ENCODE peak calls at places on chromosomes 12 and 14, in nine cellular contexts. S is gastrocnemius medialis, F is lower leg skin, Q is IMR-90, L is heart left ventricle, M is Peyer's patch, X is tibial nerve, J is suprapubic skin, Z is transverse colon. P is an unnamed sample.

GRCh38 chr14:93073833-93074769 is 41.6 kb downstream of the ITPK1 start:
- DNase-seq in L (no peak), X (peak), S (peak), Q (peak), J (no peak), F (peak), M (peak), Z (no peak), P (no peak)

GRCh38 chr12:44774815-44775411 is 101.2 kb downstream of the NELL2 start:
- DNase-seq in Q (peak), X (peak), S (no peak), Z (peak), F (no peak), M (peak), J (no peak), L (peak), P (peak)

GRCh38 chr14:75088566-75089373 is 19.3 kb downstream of the ZC2HC1C start:
- DNase-seq in L (peak), S (no peak), Q (peak), F (peak), M (peak), X (peak), J (no peak), Z (peak), P (peak)

GRCh38 chr12:70849265-70849960 is 71.1 kb downstream of the PTPRR start:
- DNase-seq in S (no peak), M (no peak), Z (no peak), X (no peak), L (no peak), Q (peak), J (no peak), F (no peak), P (no peak)

GRCh38 chr12:1928439-1929121 is 10.1 kb upstream of the CACNA2D4 start:
- DNase-seq in F (no peak), L (no peak), S (no peak), Z (no peak), X (no peak), Q (no peak), J (peak), M (no peak), P (no peak)

GRCh38 chr12:100356646-100357223 is at the start of gene SLC17A8:
- DNase-seq in J (no peak), M (no peak), Q (no peak), X (no peak), Z (peak), S (no peak), F (no peak), L (no peak), P (no peak)

GRCh38 chr14:31543969-31544799 is 17.0 kb upstream of the NUBPL start:
- DNase-seq in Z (no peak), L (no peak), Q (peak), F (no peak), J (no peak), X (no peak), M (no peak), S (no peak), P (no peak)

GRCh38 chr12:211639-212382 is 2.1 kb downstream of the SLC6A12 start:
- DNase-seq in Z (no peak), Q (no peak), M (no peak), F (no peak), L (no peak), J (no peak), S (no peak), X (no peak), P (no peak)

GRCh38 chr14:97281741-97282140 is 484.6 kb downstream of the VRK1 start:
- DNase-seq in F (no peak), S (no peak), L (no peak), X (no peak), Z (no peak), M (no peak), J (no peak), Q (no peak), P (no peak)

GRCh38 chr12:115374480-115375187 is 690.7 kb upstream of the TBX3 start:
- DNase-seq in J (no peak), M (no peak), X (no peak), F (no peak), Z (no peak), S (no peak), L (no peak), Q (no peak), P (no peak)

GRCh38 chr12:109759595-109759994 is 46.0 kb downstream of the FAM222A start:
- DNase-seq in X (no peak), J (no peak), Z (peak), L (no peak), S (no peak), F (no peak), M (no peak), Q (no peak), P (no peak)

GRCh38 chr12:64066052-64066451 is 156.0 kb downstream of the KICS2 start:
- DNase-seq in S (no peak), L (no peak), Q (peak), Z (no peak), F (no peak), X (no peak), M (no peak), J (no peak), P (no peak)

GRCh38 chr14:101819251-101819990 is 57.9 kb downstream of the PPP2R5C start:
- DNase-seq in F (no peak), X (no peak), L (no peak), Q (no peak), J (no peak), Z (peak), M (peak), S (no peak), P (no peak)

GRCh38 chr12:58285551-58285950 is 344.2 kb downstream of the ATP23 start:
- DNase-seq in Z (no peak), J (no peak), L (no peak), S (no peak), F (no peak), Q (no peak), M (no peak), X (no peak), P (no peak)

GRCh38 chr14:32654106-32654505 is 284.6 kb upstream of the NPAS3 start:
- DNase-seq in J (no peak), M (no peak), L (no peak), Z (no peak), Q (no peak), S (no peak), X (no peak), F (no peak), P (no peak)

GRCh38 chr12:104456950-104457745 is 400 bp downstream of the CHST11 start:
- DNase-seq in M (peak), X (peak), S (peak), L (peak), Z (peak), F (peak), Q (peak), J (peak), P (peak)

GRCh38 chr12:78121969-78122610 is 291.4 kb downstream of the NAV3 start:
- DNase-seq in J (no peak), X (no peak), L (no peak), Z (no peak), M (no peak), F (no peak), Q (peak), S (no peak), P (no peak)

GRCh38 chr14:55129428-55130193 is 559 bp downstream of the LGALS3 start:
- DNase-seq in Q (peak), L (peak), J (peak), Z (peak), S (peak), F (peak), M (peak), X (peak), P (peak)
- TF ChIP-seq POLR2A in Q (peak), L (no peak), J (peak), Z (peak), S (no peak), F (no peak), M (no peak), X (no peak), P (no peak)

GRCh38 chr12:6177593-6178358 is 22.4 kb upstream of the CD9 start:
- DNase-seq in L (no peak), Z (no peak), F (no peak), J (no peak), X (no peak), Q (no peak), S (no peak), M (no peak), P (no peak)
- TF ChIP-seq POLR2A in L (no peak), Z (no peak), F (no peak), J (no peak), X (no peak), Q (no peak), S (no peak), M (no peak), P (no peak)

DNA sequence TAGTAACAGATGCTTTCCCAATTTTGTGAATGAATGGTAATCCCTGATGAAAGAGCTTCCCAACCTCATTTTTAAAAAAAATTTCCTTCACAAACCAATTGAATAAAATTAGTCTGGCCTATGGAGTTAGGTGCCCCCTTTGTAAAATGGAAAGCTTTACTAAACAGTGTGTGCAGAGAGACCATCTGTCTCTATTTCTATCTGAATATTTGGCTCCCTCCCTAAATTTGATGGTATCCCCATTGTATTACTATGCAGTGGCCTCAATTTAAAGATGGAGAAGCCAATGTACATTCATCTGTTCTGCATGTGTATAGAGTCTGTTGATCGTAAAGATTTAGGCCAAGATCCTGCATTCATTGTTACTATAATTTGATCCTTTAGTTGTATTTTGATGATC is 397.7 kb upstream of the RGS6 start:
- DNase-seq in L (no peak), F (no peak), M (no peak), J (no peak), S (no peak), Q (no peak), X (no peak), Z (no peak), P (no peak)
- TF ChIP-seq POLR2A in L (no peak), F (no peak), M (no peak), J (no peak), S (no peak), Q (no peak), X (no peak), Z (no peak), P (no peak)

DNA sequence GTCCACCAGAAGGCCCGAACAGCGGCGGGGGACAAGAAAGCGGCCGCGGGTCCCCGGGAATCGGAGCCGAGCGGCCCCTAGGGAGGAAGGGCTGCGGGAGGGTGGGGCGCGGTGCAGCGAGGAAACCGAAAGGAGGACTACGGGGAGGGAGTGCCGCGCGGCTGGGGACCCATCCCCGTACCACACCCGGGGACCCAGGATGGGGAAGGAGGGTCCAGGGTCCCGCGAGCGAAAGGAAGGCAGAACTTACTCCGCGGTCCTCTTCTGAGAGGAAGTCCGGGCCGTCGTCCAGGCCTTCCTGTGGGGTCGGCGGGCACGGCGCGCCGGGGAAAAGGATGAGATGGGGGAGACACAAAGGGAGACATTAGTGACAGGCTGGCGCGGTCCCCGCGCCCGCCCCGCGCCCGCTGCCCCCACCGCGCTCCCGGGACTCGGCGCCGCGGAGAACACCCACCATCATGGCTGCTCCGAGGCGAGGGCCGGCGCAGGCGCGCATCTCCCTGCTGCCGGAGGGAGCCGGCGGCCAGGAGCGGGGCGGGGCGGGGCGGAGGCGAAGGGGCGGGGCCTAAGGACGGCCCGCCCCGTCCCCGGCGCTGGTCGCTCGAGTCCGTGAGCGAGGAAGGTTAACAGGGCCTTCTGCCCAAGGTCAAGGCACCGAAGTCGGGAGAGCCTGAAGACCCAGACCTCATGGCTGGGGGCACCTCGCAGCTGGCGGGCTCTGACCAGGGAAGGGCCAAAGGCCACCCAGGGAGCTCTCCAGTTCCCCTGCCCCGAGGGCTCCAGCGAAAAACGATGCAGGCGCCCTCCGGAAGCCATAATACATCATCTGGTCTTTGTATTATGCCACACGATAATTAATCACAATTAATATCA is at the start of gene SNX6:
- DNase-seq in X (peak), S (peak), Z (peak), F (peak), Q (peak), M (peak), J (peak), L (peak), P (peak)
- TF ChIP-seq POLR2A in X (peak), S (peak), Z (peak), F (no peak), Q (peak), M (peak), J (peak), L (no peak), P (no peak)

DNA sequence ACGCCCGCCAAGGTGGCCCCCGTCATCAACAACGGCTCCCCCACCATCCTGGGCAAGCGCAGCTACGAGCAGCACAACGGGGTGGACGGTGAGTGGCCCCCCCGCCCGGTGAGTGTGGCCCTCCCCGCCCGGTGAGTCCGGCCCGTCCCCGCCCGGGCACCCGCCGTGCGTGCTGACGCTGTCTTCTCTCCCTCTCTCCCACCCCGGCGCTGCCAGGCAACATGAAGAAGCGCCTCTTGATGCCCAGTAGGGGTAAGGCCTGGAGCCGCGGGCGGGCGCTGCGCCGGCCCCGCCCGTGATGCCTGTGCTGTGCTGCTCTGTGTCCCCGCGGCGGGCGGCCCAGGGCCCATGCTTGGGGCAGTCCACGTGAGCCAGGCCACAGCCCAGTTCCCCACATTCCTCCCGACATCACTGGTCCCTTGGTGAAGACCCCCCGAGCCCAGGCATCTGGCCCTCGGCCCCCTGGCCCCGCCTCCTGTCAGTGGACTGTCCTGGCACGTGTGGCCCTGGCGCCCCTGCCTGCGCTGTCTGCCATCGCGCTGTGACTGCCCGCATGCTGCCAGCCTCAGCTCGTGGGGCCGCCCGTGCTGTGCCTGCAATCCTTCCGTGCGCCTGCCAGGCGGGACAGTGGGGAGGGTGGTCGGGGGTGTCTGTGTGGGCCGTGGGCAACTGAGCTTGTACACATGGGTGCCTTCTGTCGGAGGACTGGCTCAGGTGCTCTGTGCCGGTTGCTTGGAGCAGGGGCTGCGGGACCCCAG is 8.0 kb upstream of the CRIP2 start:
- DNase-seq in F (no peak), Q (no peak), M (no peak), J (no peak), Z (no peak), X (no peak), S (no peak), L (peak), P (no peak)
- TF ChIP-seq POLR2A in F (no peak), Q (no peak), M (no peak), J (no peak), Z (no peak), X (no peak), S (no peak), L (no peak), P (no peak)

GRCh38 chr14:94317259-94317658 is 5.9 kb downstream of the SERPINA6 start:
- DNase-seq in L (no peak), F (peak), M (no peak), Q (no peak), J (peak), Z (peak), X (peak), S (peak), P (no peak)
- TF ChIP-seq POLR2A in L (no peak), F (no peak), M (peak), Q (no peak), J (no peak), Z (peak), X (no peak), S (no peak), P (no peak)

DNA sequence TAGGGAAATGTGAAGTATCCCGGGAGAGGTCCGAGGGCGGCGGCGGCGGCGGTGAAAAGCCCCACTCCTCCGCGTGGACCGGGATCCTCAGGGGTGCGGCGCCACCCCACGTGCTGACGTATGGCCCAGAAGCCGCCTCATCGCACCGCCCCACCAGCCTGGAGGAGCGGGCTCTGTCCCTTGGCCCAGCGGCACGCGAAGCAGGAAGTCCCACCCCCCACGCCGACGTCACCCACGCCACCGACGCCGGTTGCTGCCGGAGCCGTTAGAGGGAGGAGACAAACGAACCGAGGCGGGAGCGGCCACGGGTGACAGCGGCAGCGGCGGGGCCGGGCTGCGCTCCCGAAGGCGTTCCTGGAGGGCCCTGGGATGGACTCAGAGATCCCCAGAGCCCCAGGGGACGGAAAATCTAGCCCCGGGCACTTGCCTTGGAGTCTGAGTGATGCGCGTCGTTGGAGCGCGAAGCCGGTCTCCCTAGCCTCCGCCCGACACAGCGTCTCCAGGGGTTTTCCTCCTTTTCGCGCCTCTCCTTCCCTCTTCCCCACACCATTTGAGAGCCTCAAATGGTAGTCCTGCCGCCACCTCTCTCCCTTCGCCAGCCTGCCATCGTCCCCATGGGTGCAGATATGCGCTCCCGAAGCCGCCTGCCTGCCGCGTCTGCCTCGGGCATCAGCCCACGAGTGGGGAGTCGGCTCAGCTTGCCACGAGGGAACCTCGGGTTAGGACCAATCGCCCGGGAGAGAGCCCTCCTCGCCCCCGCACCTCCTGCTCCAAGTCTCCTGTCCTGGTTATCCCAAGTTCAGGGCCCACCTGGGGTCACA is at the start of gene CEP83:
- DNase-seq in Z (peak), Q (peak), F (peak), L (peak), M (peak), S (peak), J (peak), X (peak), P (peak)
- TF ChIP-seq POLR2A in Z (peak), Q (peak), F (no peak), L (no peak), M (peak), S (peak), J (peak), X (peak), P (peak)

GRCh38 chr12:95881331-95881955 is 22.7 kb downstream of the SNRPF start:
- DNase-seq in L (no peak), Q (peak), X (no peak), F (no peak), J (no peak), S (no peak), M (no peak), Z (no peak), P (no peak)

GRCh38 chr12:95880895-95881294 is 22.1 kb downstream of the SNRPF start:
- DNase-seq in S (no peak), Z (no peak), M (no peak), J (no peak), F (no peak), Q (no peak), L (no peak), X (no peak), P (no peak)

GRCh38 chr12:95884998-95885397 is 26.2 kb downstream of the SNRPF start:
- DNase-seq in M (no peak), S (no peak), F (no peak), X (no peak), L (peak), Q (no peak), J (no peak), Z (no peak), P (no peak)

GRCh38 chr12:95882873-95883272 is 24.1 kb downstream of the SNRPF start:
- DNase-seq in Z (peak), S (no peak), X (no peak), Q (no peak), J (no peak), M (no peak), F (no peak), L (no peak), P (no peak)

DNA sequence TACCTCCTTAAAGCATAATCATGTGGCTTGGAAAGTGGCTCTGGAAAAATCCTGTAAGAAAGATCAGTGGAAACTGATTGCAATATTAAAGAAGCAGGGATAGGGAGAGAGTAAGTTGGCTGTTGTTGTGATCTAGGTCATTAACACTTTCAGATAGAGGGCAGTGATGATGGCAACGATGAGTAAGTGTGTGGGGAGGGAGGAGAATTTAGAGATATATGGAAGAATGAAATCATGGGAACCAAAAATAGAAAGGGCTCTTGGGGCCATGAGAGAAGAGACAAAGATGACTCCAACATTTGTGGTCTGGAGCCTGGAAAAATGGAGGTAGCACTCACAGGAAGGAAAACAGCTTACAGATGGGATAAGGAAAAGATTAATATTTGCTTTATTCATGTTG is 23.3 kb downstream of the SNRPF start:
- DNase-seq in J (no peak), Q (peak), F (no peak), L (no peak), X (no peak), Z (no peak), M (no peak), S (no peak), P (no peak)
- TF ChIP-seq POLR2A in J (no peak), Q (no peak), F (no peak), L (no peak), X (no peak), Z (no peak), M (no peak), S (no peak), P (no peak)

P was measured in GM12891.